ENCODE peak calls at places on chromosome 2, in seven cellular contexts. One of them, this sample, is unnamed.

GRCh38 chr2:235614900-235615712 is 121.3 kb downstream of the AGAP1 start:
- DNase-seq in uterus: peak
- DNase-seq in epithelial cell of proximal tubule: no peak
- DNase-seq in cardiac fibroblast: peak
- DNase-seq in IMR-90: peak
- DNase-seq in ascending aorta: no peak
- DNase-seq in retinal pigment epithelial cell: no peak
- DNase-seq in this sample: peak

GRCh38 chr2:140436956-140437355 is 1656.8 kb upstream of the NXPH2 start:
- DNase-seq in uterus: no peak
- DNase-seq in epithelial cell of proximal tubule: no peak
- DNase-seq in cardiac fibroblast: no peak
- DNase-seq in IMR-90: no peak
- DNase-seq in ascending aorta: no peak
- DNase-seq in retinal pigment epithelial cell: no peak
- DNase-seq in this sample: no peak

GRCh38 chr2:121335294-121336290 is 50.6 kb upstream of the TFCP2L1 start:
- DNase-seq in uterus: no peak
- DNase-seq in epithelial cell of proximal tubule: no peak
- DNase-seq in cardiac fibroblast: no peak
- DNase-seq in IMR-90: no peak
- DNase-seq in ascending aorta: no peak
- DNase-seq in retinal pigment epithelial cell: no peak
- DNase-seq in this sample: no peak

GRCh38 chr2:8554296-8554806 is 127.5 kb upstream of the ID2 start:
- DNase-seq in uterus: peak
- DNase-seq in epithelial cell of proximal tubule: no peak
- DNase-seq in cardiac fibroblast: no peak
- DNase-seq in IMR-90: no peak
- DNase-seq in ascending aorta: no peak
- DNase-seq in retinal pigment epithelial cell: no peak
- DNase-seq in this sample: no peak

GRCh38 chr2:237669628-237670351 is 42.4 kb downstream of the LRRFIP1 start:
- DNase-seq in uterus: peak
- DNase-seq in epithelial cell of proximal tubule: peak
- DNase-seq in cardiac fibroblast: peak
- DNase-seq in IMR-90: peak
- DNase-seq in ascending aorta: no peak
- DNase-seq in retinal pigment epithelial cell: no peak
- DNase-seq in this sample: peak

GRCh38 chr2:160956243-160956802 is 203.9 kb upstream of the TANK start:
- DNase-seq in uterus: peak
- DNase-seq in epithelial cell of proximal tubule: no peak
- DNase-seq in cardiac fibroblast: peak
- DNase-seq in IMR-90: no peak
- DNase-seq in ascending aorta: peak
- DNase-seq in retinal pigment epithelial cell: no peak
- DNase-seq in this sample: peak

GRCh38 chr2:218284106-218284811 is 8.0 kb downstream of the TMBIM1 start:
- DNase-seq in uterus: no peak
- DNase-seq in epithelial cell of proximal tubule: no peak
- DNase-seq in cardiac fibroblast: peak
- DNase-seq in IMR-90: peak
- DNase-seq in ascending aorta: no peak
- DNase-seq in retinal pigment epithelial cell: no peak
- DNase-seq in this sample: peak

GRCh38 chr2:159683804-159684203 is 28.5 kb upstream of the MARCHF7 start:
- DNase-seq in uterus: no peak
- DNase-seq in epithelial cell of proximal tubule: no peak
- DNase-seq in cardiac fibroblast: no peak
- DNase-seq in IMR-90: no peak
- DNase-seq in ascending aorta: no peak
- DNase-seq in retinal pigment epithelial cell: no peak
- DNase-seq in this sample: no peak

GRCh38 chr2:191215205-191215604 is 30.0 kb upstream of the MYO1B start:
- DNase-seq in uterus: no peak
- DNase-seq in epithelial cell of proximal tubule: no peak
- DNase-seq in cardiac fibroblast: no peak
- DNase-seq in IMR-90: no peak
- DNase-seq in ascending aorta: no peak
- DNase-seq in retinal pigment epithelial cell: no peak
- DNase-seq in this sample: no peak

GRCh38 chr2:196464311-196464710 is 175.2 kb upstream of the CCDC150 start:
- DNase-seq in uterus: no peak
- DNase-seq in epithelial cell of proximal tubule: no peak
- DNase-seq in cardiac fibroblast: no peak
- DNase-seq in IMR-90: peak
- DNase-seq in ascending aorta: no peak
- DNase-seq in retinal pigment epithelial cell: no peak
- DNase-seq in this sample: peak

GRCh38 chr2:160324161-160324768 is 124.2 kb upstream of the ITGB6 start:
- DNase-seq in uterus: peak
- DNase-seq in epithelial cell of proximal tubule: no peak
- DNase-seq in cardiac fibroblast: peak
- DNase-seq in IMR-90: peak
- DNase-seq in ascending aorta: no peak
- DNase-seq in retinal pigment epithelial cell: peak
- DNase-seq in this sample: peak

GRCh38 chr2:137185378-137186078 is 420.2 kb downstream of the THSD7B start:
- DNase-seq in uterus: no peak
- DNase-seq in epithelial cell of proximal tubule: no peak
- DNase-seq in cardiac fibroblast: no peak
- DNase-seq in IMR-90: no peak
- DNase-seq in ascending aorta: no peak
- DNase-seq in retinal pigment epithelial cell: no peak
- DNase-seq in this sample: peak

GRCh38 chr2:158734442-158734841 is 60.7 kb upstream of the DAPL1 start:
- DNase-seq in uterus: no peak
- DNase-seq in epithelial cell of proximal tubule: no peak
- DNase-seq in cardiac fibroblast: no peak
- DNase-seq in IMR-90: no peak
- DNase-seq in ascending aorta: no peak
- DNase-seq in retinal pigment epithelial cell: no peak
- DNase-seq in this sample: no peak

GRCh38 chr2:42829556-42830510 is 37.5 kb upstream of the HAAO start:
- DNase-seq in uterus: no peak
- DNase-seq in epithelial cell of proximal tubule: no peak
- DNase-seq in cardiac fibroblast: no peak
- DNase-seq in IMR-90: no peak
- DNase-seq in ascending aorta: no peak
- DNase-seq in retinal pigment epithelial cell: no peak
- DNase-seq in this sample: no peak

GRCh38 chr2:217756375-217757107 is 246.3 kb downstream of the TNS1 start:
- DNase-seq in uterus: peak
- DNase-seq in epithelial cell of proximal tubule: no peak
- DNase-seq in cardiac fibroblast: peak
- DNase-seq in IMR-90: peak
- DNase-seq in ascending aorta: no peak
- DNase-seq in retinal pigment epithelial cell: no peak
- DNase-seq in this sample: peak

GRCh38 chr2:168515502-168515901 is 59.4 kb downstream of the CERS6 start:
- DNase-seq in uterus: no peak
- DNase-seq in epithelial cell of proximal tubule: peak
- DNase-seq in cardiac fibroblast: peak
- DNase-seq in IMR-90: peak
- DNase-seq in ascending aorta: no peak
- DNase-seq in retinal pigment epithelial cell: peak
- DNase-seq in this sample: peak

GRCh38 chr2:135573620-135574019 is 42.3 kb downstream of the R3HDM1 start:
- DNase-seq in uterus: no peak
- DNase-seq in epithelial cell of proximal tubule: no peak
- DNase-seq in cardiac fibroblast: no peak
- DNase-seq in IMR-90: no peak
- DNase-seq in ascending aorta: no peak
- DNase-seq in retinal pigment epithelial cell: no peak
- DNase-seq in this sample: no peak

GRCh38 chr2:96874099-96874831 is 4.4 kb upstream of the SEMA4C start:
- DNase-seq in uterus: no peak
- DNase-seq in epithelial cell of proximal tubule: no peak
- DNase-seq in cardiac fibroblast: no peak
- DNase-seq in IMR-90: no peak
- DNase-seq in ascending aorta: no peak
- DNase-seq in retinal pigment epithelial cell: no peak
- DNase-seq in this sample: no peak

GRCh38 chr2:144703852-144704324 is 184.0 kb upstream of the ZEB2 start:
- DNase-seq in uterus: peak
- DNase-seq in epithelial cell of proximal tubule: peak
- DNase-seq in cardiac fibroblast: peak
- DNase-seq in IMR-90: peak
- DNase-seq in ascending aorta: no peak
- DNase-seq in retinal pigment epithelial cell: peak
- DNase-seq in this sample: peak

GRCh38 chr2:50018938-50019337 is 864.6 kb upstream of the FSHR start:
- DNase-seq in uterus: no peak
- DNase-seq in epithelial cell of proximal tubule: no peak
- DNase-seq in cardiac fibroblast: no peak
- DNase-seq in IMR-90: no peak
- DNase-seq in ascending aorta: no peak
- DNase-seq in retinal pigment epithelial cell: no peak
- DNase-seq in this sample: peak

GRCh38 chr2:159617651-159618050 is 1.3 kb upstream of the BAZ2B start:
- DNase-seq in uterus: peak
- DNase-seq in epithelial cell of proximal tubule: no peak
- DNase-seq in cardiac fibroblast: peak
- DNase-seq in IMR-90: peak
- DNase-seq in ascending aorta: no peak
- DNase-seq in retinal pigment epithelial cell: peak
- DNase-seq in this sample: peak

GRCh38 chr2:140695163-140695562 is 1435.7 kb downstream of the LRP1B start:
- DNase-seq in uterus: no peak
- DNase-seq in epithelial cell of proximal tubule: peak
- DNase-seq in cardiac fibroblast: peak
- DNase-seq in IMR-90: peak
- DNase-seq in ascending aorta: no peak
- DNase-seq in retinal pigment epithelial cell: peak
- DNase-seq in this sample: peak

GRCh38 chr2:73839653-73840411 is 11.1 kb downstream of the STAMBP start:
- DNase-seq in uterus: no peak
- DNase-seq in epithelial cell of proximal tubule: no peak
- DNase-seq in cardiac fibroblast: no peak
- DNase-seq in IMR-90: peak
- DNase-seq in ascending aorta: no peak
- DNase-seq in retinal pigment epithelial cell: no peak
- DNase-seq in this sample: peak

GRCh38 chr2:73106791-73107190 is 6.0 kb downstream of the RAB11FIP5 start:
- DNase-seq in uterus: no peak
- DNase-seq in epithelial cell of proximal tubule: no peak
- DNase-seq in cardiac fibroblast: no peak
- DNase-seq in IMR-90: no peak
- DNase-seq in ascending aorta: no peak
- DNase-seq in retinal pigment epithelial cell: no peak
- DNase-seq in this sample: no peak

GRCh38 chr2:25314514-25315315 is 27.0 kb downstream of the DNMT3A start:
- DNase-seq in uterus: peak
- DNase-seq in epithelial cell of proximal tubule: no peak
- DNase-seq in cardiac fibroblast: peak
- DNase-seq in IMR-90: peak
- DNase-seq in ascending aorta: no peak
- DNase-seq in retinal pigment epithelial cell: no peak
- DNase-seq in this sample: no peak

GRCh38 chr2:120350801-120351324 is 4.9 kb downstream of the INHBB start:
- DNase-seq in uterus: no peak
- DNase-seq in epithelial cell of proximal tubule: no peak
- DNase-seq in cardiac fibroblast: no peak
- DNase-seq in IMR-90: no peak
- DNase-seq in ascending aorta: no peak
- DNase-seq in retinal pigment epithelial cell: no peak
- DNase-seq in this sample: no peak

GRCh38 chr2:105038383-105039061 is 653 bp downstream of the MRPS9 start:
- DNase-seq in uterus: peak
- DNase-seq in epithelial cell of proximal tubule: no peak
- DNase-seq in cardiac fibroblast: peak
- DNase-seq in IMR-90: peak
- DNase-seq in ascending aorta: no peak
- DNase-seq in retinal pigment epithelial cell: no peak
- DNase-seq in this sample: peak

GRCh38 chr2:46704593-46704992 is 211.0 kb downstream of the MCFD2 start:
- DNase-seq in uterus: no peak
- DNase-seq in epithelial cell of proximal tubule: no peak
- DNase-seq in cardiac fibroblast: no peak
- DNase-seq in IMR-90: no peak
- DNase-seq in ascending aorta: no peak
- DNase-seq in retinal pigment epithelial cell: no peak
- DNase-seq in this sample: no peak
- H3K4me3 ChIP-seq in uterus: no peak
- H3K4me3 ChIP-seq in epithelial cell of proximal tubule: no peak
- H3K4me3 ChIP-seq in cardiac fibroblast: no peak
- H3K4me3 ChIP-seq in IMR-90: no peak
- H3K4me3 ChIP-seq in ascending aorta: no peak
- H3K4me3 ChIP-seq in retinal pigment epithelial cell: no peak
- H3K4me3 ChIP-seq in this sample: no peak

GRCh38 chr2:126634273-126634861 is 21.6 kb upstream of the GYPC start:
- DNase-seq in uterus: no peak
- DNase-seq in epithelial cell of proximal tubule: no peak
- DNase-seq in cardiac fibroblast: no peak
- DNase-seq in IMR-90: peak
- DNase-seq in ascending aorta: no peak
- DNase-seq in retinal pigment epithelial cell: no peak
- DNase-seq in this sample: peak
- TF ChIP-seq CTCF in uterus: no peak
- TF ChIP-seq CTCF in epithelial cell of proximal tubule: peak
- TF ChIP-seq CTCF in cardiac fibroblast: peak
- TF ChIP-seq CTCF in IMR-90: peak
- TF ChIP-seq CTCF in ascending aorta: peak
- TF ChIP-seq CTCF in retinal pigment epithelial cell: peak
- TF ChIP-seq CTCF in this sample: peak

DNA sequence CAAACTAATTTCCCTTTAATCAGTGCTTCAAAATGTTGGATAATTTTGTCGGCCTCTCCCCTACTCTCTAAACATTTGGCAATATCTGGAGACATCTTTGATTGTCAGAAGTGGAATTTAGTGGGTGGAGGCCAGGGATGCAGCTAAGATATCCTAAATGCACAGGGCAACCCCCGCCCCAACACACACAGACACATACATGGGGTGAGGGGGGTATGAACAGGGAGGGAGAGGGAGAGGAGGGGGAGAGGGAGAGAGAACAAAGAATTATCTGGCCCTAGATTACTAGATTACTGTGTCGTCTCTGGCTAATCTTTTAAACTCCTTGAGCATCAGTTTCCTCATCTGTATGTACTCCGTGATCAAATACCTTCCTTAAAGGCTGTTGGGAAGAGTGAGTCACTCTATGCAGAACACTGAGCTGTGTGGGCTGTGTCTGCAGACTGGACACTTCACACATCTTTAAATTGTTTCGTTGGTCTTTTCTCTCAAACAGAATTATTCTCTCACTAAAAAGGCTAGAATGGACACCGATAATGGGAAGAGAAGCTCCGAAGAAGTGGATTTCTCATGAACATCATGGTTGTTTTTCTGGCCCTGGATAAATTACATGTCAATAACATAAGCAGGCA is 2.9 kb downstream of the RNF149 start:
- DNase-seq in uterus: no peak
- DNase-seq in epithelial cell of proximal tubule: no peak
- DNase-seq in cardiac fibroblast: peak
- DNase-seq in IMR-90: peak
- DNase-seq in ascending aorta: no peak
- DNase-seq in retinal pigment epithelial cell: peak
- DNase-seq in this sample: peak
- H3K4me3 ChIP-seq in uterus: no peak
- H3K4me3 ChIP-seq in epithelial cell of proximal tubule: peak
- H3K4me3 ChIP-seq in cardiac fibroblast: peak
- H3K4me3 ChIP-seq in IMR-90: no peak
- H3K4me3 ChIP-seq in ascending aorta: peak
- H3K4me3 ChIP-seq in retinal pigment epithelial cell: peak
- H3K4me3 ChIP-seq in this sample: peak

GRCh38 chr2:225998125-225998524 is 598.6 kb downstream of the NYAP2 start:
- DNase-seq in uterus: no peak
- DNase-seq in epithelial cell of proximal tubule: no peak
- DNase-seq in cardiac fibroblast: no peak
- DNase-seq in IMR-90: no peak
- DNase-seq in ascending aorta: no peak
- DNase-seq in retinal pigment epithelial cell: no peak
- DNase-seq in this sample: peak
- TF ChIP-seq CTCF in uterus: no peak
- TF ChIP-seq CTCF in epithelial cell of proximal tubule: no peak
- TF ChIP-seq CTCF in cardiac fibroblast: no peak
- TF ChIP-seq CTCF in IMR-90: no peak
- TF ChIP-seq CTCF in ascending aorta: no peak
- TF ChIP-seq CTCF in retinal pigment epithelial cell: no peak
- TF ChIP-seq CTCF in this sample: no peak